ENCODE peak calls at places on chromosomes 3 and 15, in six cellular contexts. One of them, this sample, is unnamed.

GRCh38 chr3:183477801-183478456 is 49.5 kb upstream of the MCF2L2 start:
- DNase-seq in left colon: no peak
- DNase-seq in left cardiac atrium: no peak
- DNase-seq in HFFc6: no peak
- DNase-seq in substantia nigra: no peak
- DNase-seq in mesendoderm: no peak
- DNase-seq in this sample: no peak

GRCh38 chr3:69079269-69080159 is 651 bp downstream of the UBA3 start:
- DNase-seq in left colon: peak; percentile 45
- DNase-seq in left cardiac atrium: peak; percentile 35
- DNase-seq in HFFc6: no peak
- DNase-seq in substantia nigra: no peak
- DNase-seq in mesendoderm: peak; percentile 44
- DNase-seq in this sample: peak; percentile 59

GRCh38 chr15:85305050-85305449 is 75.4 kb upstream of the AKAP13 start:
- DNase-seq in left colon: no peak
- DNase-seq in left cardiac atrium: no peak
- DNase-seq in HFFc6: no peak
- DNase-seq in substantia nigra: no peak
- DNase-seq in mesendoderm: no peak
- DNase-seq in this sample: no peak

GRCh38 chr15:60370804-60371700 is 26.7 kb downstream of the ANXA2 start:
- DNase-seq in left colon: peak; percentile 62
- DNase-seq in left cardiac atrium: peak; percentile 86
- DNase-seq in HFFc6: peak; percentile 98
- DNase-seq in substantia nigra: no peak
- DNase-seq in mesendoderm: no peak
- DNase-seq in this sample: peak; percentile 100

GRCh38 chr15:76730262-76730661 is 174.9 kb downstream of the SCAPER start:
- DNase-seq in left colon: no peak
- DNase-seq in left cardiac atrium: no peak
- DNase-seq in HFFc6: no peak
- DNase-seq in substantia nigra: no peak
- DNase-seq in mesendoderm: no peak
- DNase-seq in this sample: peak; percentile 54

GRCh38 chr15:100781061-100781960 is 98.3 kb upstream of the ALDH1A3 start:
- DNase-seq in left colon: no peak
- DNase-seq in left cardiac atrium: no peak
- DNase-seq in HFFc6: no peak
- DNase-seq in substantia nigra: no peak
- DNase-seq in mesendoderm: no peak
- DNase-seq in this sample: peak; percentile 19

GRCh38 chr3:115996420-115997108 is 373.3 kb downstream of the GAP43 start:
- DNase-seq in left colon: no peak
- DNase-seq in left cardiac atrium: no peak
- DNase-seq in HFFc6: no peak
- DNase-seq in substantia nigra: no peak
- DNase-seq in mesendoderm: no peak
- DNase-seq in this sample: peak; percentile 32

GRCh38 chr3:65039754-65040210 is 352.0 kb upstream of the ADAMTS9 start:
- DNase-seq in left colon: no peak
- DNase-seq in left cardiac atrium: no peak
- DNase-seq in HFFc6: no peak
- DNase-seq in substantia nigra: no peak
- DNase-seq in mesendoderm: peak; percentile 72
- DNase-seq in this sample: peak; percentile 8

GRCh38 chr3:158808697-158809096 is 6.8 kb downstream of the MFSD1 start:
- DNase-seq in left colon: no peak
- DNase-seq in left cardiac atrium: no peak
- DNase-seq in HFFc6: peak; percentile 83
- DNase-seq in substantia nigra: no peak
- DNase-seq in mesendoderm: peak; percentile 32
- DNase-seq in this sample: peak; percentile 91

GRCh38 chr15:65300924-65301441 is 3.5 kb upstream of the RNU5B-1 start:
- DNase-seq in left colon: no peak
- DNase-seq in left cardiac atrium: no peak
- DNase-seq in HFFc6: no peak
- DNase-seq in substantia nigra: no peak
- DNase-seq in mesendoderm: no peak
- DNase-seq in this sample: no peak

GRCh38 chr3:37628711-37629301 is 232.9 kb upstream of the CTDSPL start:
- DNase-seq in left colon: no peak
- DNase-seq in left cardiac atrium: no peak
- DNase-seq in HFFc6: peak; percentile 20
- DNase-seq in substantia nigra: no peak
- DNase-seq in mesendoderm: no peak
- DNase-seq in this sample: no peak

GRCh38 chr15:34795267-34796081 is at the start of gene ACTC1:
- DNase-seq in left colon: no peak
- DNase-seq in left cardiac atrium: peak; percentile 69
- DNase-seq in HFFc6: peak; percentile 42
- DNase-seq in substantia nigra: peak; percentile 33
- DNase-seq in mesendoderm: peak; percentile 88
- DNase-seq in this sample: peak; percentile 89

GRCh38 chr3:55245391-55245790 is 241.7 kb downstream of the WNT5A start:
- DNase-seq in left colon: no peak
- DNase-seq in left cardiac atrium: no peak
- DNase-seq in HFFc6: no peak
- DNase-seq in substantia nigra: no peak
- DNase-seq in mesendoderm: no peak
- DNase-seq in this sample: no peak

GRCh38 chr3:194003128-194004057 is 132.6 kb upstream of the HES1 start:
- DNase-seq in left colon: peak; percentile 88
- DNase-seq in left cardiac atrium: peak; percentile 93
- DNase-seq in HFFc6: peak; percentile 87
- DNase-seq in substantia nigra: peak; percentile 36
- DNase-seq in mesendoderm: peak; percentile 89
- DNase-seq in this sample: peak; percentile 98

GRCh38 chr3:167861649-167862048 is 126.1 kb downstream of the SERPINI1 start:
- DNase-seq in left colon: no peak
- DNase-seq in left cardiac atrium: no peak
- DNase-seq in HFFc6: no peak
- DNase-seq in substantia nigra: no peak
- DNase-seq in mesendoderm: no peak
- DNase-seq in this sample: peak; percentile 18

GRCh38 chr3:149339931-149340309 is 6.5 kb upstream of the TM4SF18 start:
- DNase-seq in left colon: no peak
- DNase-seq in left cardiac atrium: peak; percentile 91
- DNase-seq in HFFc6: peak; percentile 95
- DNase-seq in substantia nigra: no peak
- DNase-seq in mesendoderm: peak; percentile 98
- DNase-seq in this sample: peak; percentile 97

GRCh38 chr3:31341130-31341529 is 191.6 kb upstream of the STT3B start:
- DNase-seq in left colon: no peak
- DNase-seq in left cardiac atrium: no peak
- DNase-seq in HFFc6: no peak
- DNase-seq in substantia nigra: no peak
- DNase-seq in mesendoderm: peak; percentile 65
- DNase-seq in this sample: peak; percentile 38

GRCh38 chr3:159806412-159806811 is 182.2 kb upstream of the IL12A start:
- DNase-seq in left colon: no peak
- DNase-seq in left cardiac atrium: peak; percentile 53
- DNase-seq in HFFc6: no peak
- DNase-seq in substantia nigra: peak; percentile 49
- DNase-seq in mesendoderm: no peak
- DNase-seq in this sample: no peak

GRCh38 chr3:42526616-42527367 is 24.3 kb downstream of the VIPR1 start:
- DNase-seq in left colon: no peak
- DNase-seq in left cardiac atrium: no peak
- DNase-seq in HFFc6: no peak
- DNase-seq in substantia nigra: no peak
- DNase-seq in mesendoderm: no peak
- DNase-seq in this sample: no peak

GRCh38 chr3:158483701-158484100 is 87.3 kb upstream of the MLF1 start:
- DNase-seq in left colon: no peak
- DNase-seq in left cardiac atrium: no peak
- DNase-seq in HFFc6: no peak
- DNase-seq in substantia nigra: no peak
- DNase-seq in mesendoderm: no peak
- DNase-seq in this sample: no peak

GRCh38 chr3:151109401-151109800 is 23.9 kb downstream of the MED12L start:
- DNase-seq in left colon: no peak
- DNase-seq in left cardiac atrium: no peak
- DNase-seq in HFFc6: no peak
- DNase-seq in substantia nigra: no peak
- DNase-seq in mesendoderm: no peak
- DNase-seq in this sample: no peak